ENCODE peak calls at places on chromosomes 7 and 10, in four cellular contexts. Z is right atrium auricular region; I is uterus; K is effector memory CD4-positive, alpha-beta T cell. W is an unnamed sample.

GRCh38 chr10:2897619-2898508 is 169.5 kb upstream of the PFKP start:
- DNase-seq in Z (peak; percentile 47), I (no peak), K (no peak), W (no peak)

GRCh38 chr10:56003555-56003954 is 357.5 kb downstream of the ZWINT start:
- DNase-seq in Z (no peak), I (no peak), K (no peak), W (no peak)

GRCh38 chr7:29265208-29265923 is 70.8 kb downstream of the CHN2 start:
- DNase-seq in Z (no peak), I (no peak), K (no peak), W (no peak)

GRCh38 chr7:93851536-93851935 is 39.0 kb downstream of the TFPI2 start:
- DNase-seq in Z (no peak), I (no peak), K (no peak), W (no peak)

GRCh38 chr7:80060218-80060806 is 74.3 kb upstream of the GNAI1 start:
- DNase-seq in Z (no peak), I (no peak), K (no peak), W (no peak)

GRCh38 chr10:70903262-70903921 is 15.0 kb upstream of the PCBD1 start:
- DNase-seq in Z (no peak), I (peak; percentile 54), K (no peak), W (no peak)

GRCh38 chr7:30032310-30033125 is 4.3 kb downstream of the PLEKHA8 start:
- DNase-seq in Z (no peak), I (no peak), K (no peak), W (no peak)

GRCh38 chr10:75722609-75723008 is 291.2 kb downstream of the LRMDA start:
- DNase-seq in Z (no peak), I (no peak), K (no peak), W (no peak)

GRCh38 chr7:142909921-142910521 is 23.5 kb downstream of the TRPV5 start:
- DNase-seq in Z (no peak), I (no peak), K (no peak), W (no peak)

GRCh38 chr7:107255602-107256001 is 86.8 kb downstream of the HBP1 start:
- DNase-seq in Z (no peak), I (no peak), K (no peak), W (no peak)

GRCh38 chr10:13961096-13961495 is 369.6 kb downstream of the FRMD4A start:
- DNase-seq in Z (no peak), I (no peak), K (no peak), W (no peak)

GRCh38 chr7:70557281-70557680 is 574.7 kb upstream of the GALNT17 start:
- DNase-seq in Z (no peak), I (no peak), K (no peak), W (no peak)

GRCh38 chr10:109958059-109958458 is 34.7 kb upstream of the XPNPEP1 start:
- DNase-seq in Z (no peak), I (no peak), K (no peak), W (no peak)

GRCh38 chr7:134452991-134453473 is 5.9 kb downstream of the AKR1B1 start:
- DNase-seq in Z (peak; percentile 55), I (no peak), K (no peak), W (no peak)

GRCh38 chr7:14962778-14963177 is 60.2 kb upstream of the DGKB start:
- DNase-seq in Z (no peak), I (no peak), K (no peak), W (no peak)

GRCh38 chr10:23693895-23694294 is 255.0 kb downstream of the OTUD1 start:
- DNase-seq in Z (no peak), I (no peak), K (no peak), W (no peak)

GRCh38 chr10:31320598-31321211 is 1.7 kb downstream of the ZEB1 start:
- DNase-seq in Z (peak; percentile 66), I (peak; percentile 64), K (no peak), W (peak; percentile 75)

GRCh38 chr10:114017873-114018272 is 25.8 kb upstream of the ADRB1 start:
- DNase-seq in Z (no peak), I (no peak), K (no peak), W (no peak)

GRCh38 chr10:60964257-60965235 is 20.6 kb upstream of the RHOBTB1 start:
- DNase-seq in Z (peak; percentile 77), I (peak; percentile 83), K (no peak), W (peak; percentile 77)

GRCh38 chr7:2761131-2761624 is 73.2 kb downstream of the AMZ1 start:
- DNase-seq in Z (no peak), I (no peak), K (no peak), W (no peak)

GRCh38 chr7:154913645-154914579 is 89.0 kb downstream of the PAXIP1 start:
- DNase-seq in Z (peak; percentile 85), I (peak; percentile 77), K (peak; percentile 69), W (peak; percentile 81)

GRCh38 chr10:100447648-100448047 is 15.2 kb upstream of the WNT8B start:
- DNase-seq in Z (no peak), I (no peak), K (no peak), W (no peak)

GRCh38 chr10:122021828-122022227 is 32.9 kb downstream of the TACC2 start:
- DNase-seq in Z (no peak), I (no peak), K (no peak), W (no peak)

GRCh38 chr10:100482181-100482833 is 19.5 kb downstream of the WNT8B start:
- DNase-seq in Z (peak; percentile 62), I (peak; percentile 25), K (peak; percentile 26), W (no peak)

GRCh38 chr7:151115121-151115835 is 29.0 kb downstream of the AGAP3 start:
- DNase-seq in Z (no peak), I (no peak), K (no peak), W (no peak)

GRCh38 chr10:68900427-68901105 is 549 bp upstream of the DDX50 start:
- DNase-seq in Z (no peak), I (no peak), K (no peak), W (no peak)

DNA sequence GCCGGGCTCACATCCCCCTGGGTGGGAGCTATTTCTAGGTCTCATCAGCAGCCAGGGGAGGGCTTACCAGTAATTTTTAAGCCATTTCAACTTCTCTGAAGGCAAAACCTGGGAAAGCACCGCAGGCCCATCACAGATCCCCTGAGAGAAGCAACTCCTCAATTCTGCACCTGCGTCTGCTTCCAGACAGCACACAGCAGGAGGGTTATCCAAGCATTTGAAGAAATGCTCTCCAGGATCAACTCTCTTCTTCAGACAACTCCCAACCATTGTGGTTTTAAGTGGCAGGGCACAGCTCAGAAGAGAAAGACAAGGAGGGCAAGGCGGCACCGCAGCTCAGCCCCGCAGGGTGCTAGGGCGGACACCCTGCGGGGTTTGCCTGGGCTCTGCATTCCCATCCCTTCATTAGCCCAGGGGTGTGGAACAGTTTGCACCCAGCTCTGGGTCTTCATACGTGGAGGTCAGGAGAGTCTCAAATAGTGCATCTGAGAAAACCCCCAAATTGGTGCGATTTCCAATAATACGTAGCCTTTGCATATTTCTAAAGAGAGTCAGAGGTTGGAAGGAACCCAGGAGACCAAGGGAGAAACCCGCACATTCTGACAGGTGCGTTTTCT is 618.7 kb downstream of the DNAJB6 start:
- DNase-seq in Z (no peak), I (no peak), K (no peak), W (peak; percentile 47)
- H3K4me3 ChIP-seq in Z (no peak overlapping the region), I (no peak overlapping the region), K (no peak overlapping the region), W (no peak overlapping the region)

DNA sequence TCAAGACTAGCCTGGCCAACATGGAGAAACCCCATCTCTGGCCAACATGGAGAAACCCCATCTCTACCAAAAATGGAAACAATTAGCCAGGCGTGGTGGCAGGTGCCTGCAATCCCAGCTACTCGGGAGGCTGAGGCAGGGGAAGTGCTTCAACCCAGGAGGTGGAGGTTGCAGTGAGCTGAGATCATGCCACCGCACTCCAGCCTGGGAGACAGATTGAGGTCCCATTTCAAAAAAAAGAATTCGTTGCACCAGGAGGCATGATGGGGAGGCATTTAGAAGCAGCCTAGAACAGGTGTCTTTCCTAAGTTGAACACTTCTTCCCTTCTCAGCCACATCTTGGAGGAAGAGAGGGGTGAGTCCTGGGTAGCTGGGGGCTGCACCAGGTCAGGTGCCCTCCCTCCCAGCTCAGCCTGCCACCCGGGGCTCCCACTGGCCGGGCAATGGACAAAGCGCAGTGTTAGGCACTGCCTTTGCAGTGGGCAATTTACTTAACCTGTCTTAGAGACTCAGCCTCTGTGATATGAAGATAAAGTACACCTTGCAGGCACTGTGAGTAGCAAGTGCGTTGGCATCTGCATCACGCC is 726.8 kb downstream of the PARD3 start:
- DNase-seq in Z (peak; percentile 34), I (no peak), K (no peak), W (no peak)
- H3K27ac ChIP-seq in Z (no peak overlapping the region), I (no peak overlapping the region), K (no peak overlapping the region), W (no peak overlapping the region)

GRCh38 chr7:69042138-69042537 is 556.1 kb upstream of the AUTS2 start:
- DNase-seq in Z (no peak), I (no peak), K (no peak), W (no peak)
- H3K4me3 ChIP-seq in Z (no peak overlapping the region), I (no peak overlapping the region), K (no peak overlapping the region), W (no peak overlapping the region)

GRCh38 chr10:118569882-118570252 is 25.6 kb downstream of the PRLHR start:
- DNase-seq in Z (no peak), I (no peak), K (no peak), W (no peak)

GRCh38 chr10:118573512-118573911 is 21.9 kb downstream of the PRLHR start:
- DNase-seq in Z (no peak), I (no peak), K (no peak), W (no peak)

GRCh38 chr10:118569241-118569881 is 26.1 kb downstream of the PRLHR start:
- DNase-seq in Z (peak; percentile 61), I (peak; percentile 26), K (no peak), W (no peak)

GRCh38 chr10:118572286-118573041 is 23.0 kb downstream of the PRLHR start:
- DNase-seq in Z (peak; percentile 58), I (no peak), K (no peak), W (no peak)

GRCh38 chr10:118571123-118571522 is 24.3 kb downstream of the PRLHR start:
- DNase-seq in Z (peak; percentile 69), I (peak; percentile 74), K (no peak), W (no peak)
- H3K27ac ChIP-seq in Z (no peak overlapping the region), I (peak overlapping the region; percentile 78), K (no peak overlapping the region), W (peak overlapping the region; percentile 12)

GRCh38 chr10:88433551-88434186 is 149.4 kb downstream of the RNLS start:
- DNase-seq in Z (no peak), I (no peak), K (no peak), W (no peak)
- H3K4me3 ChIP-seq in Z (no peak overlapping the region), I (no peak overlapping the region), K (no peak overlapping the region), W (no peak overlapping the region)

DNA sequence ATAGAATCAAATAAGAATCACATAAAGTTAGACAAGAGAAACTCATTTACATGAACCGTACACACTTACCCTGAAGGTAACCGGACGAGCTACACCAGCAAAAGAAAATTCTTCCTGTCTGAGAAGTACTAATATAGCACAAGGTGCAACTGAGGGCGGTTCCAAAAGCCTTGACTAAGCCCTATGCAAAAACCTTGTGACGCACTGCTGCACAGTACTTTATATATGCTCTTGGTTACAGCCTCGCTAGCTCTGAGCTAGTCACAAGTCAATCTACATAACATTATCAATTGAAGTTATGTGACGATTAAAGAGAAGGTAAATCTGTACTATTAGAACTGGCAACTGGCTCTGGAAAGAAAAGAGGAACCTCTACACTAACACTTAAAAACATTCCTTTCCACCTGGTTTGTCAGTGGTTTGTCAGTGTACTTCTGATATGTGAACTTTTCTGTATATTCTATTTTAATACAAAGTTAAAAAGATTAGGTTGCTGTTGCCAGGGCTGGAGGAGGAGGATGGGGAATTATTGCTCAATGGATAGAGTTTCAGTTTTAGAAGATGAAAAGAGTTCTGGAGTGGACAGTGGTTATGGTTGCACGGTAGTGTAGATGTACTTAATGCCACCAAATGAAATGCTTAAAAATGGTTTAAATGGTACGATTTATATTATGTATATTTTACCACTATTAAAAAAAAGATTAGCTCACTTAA is 21.6 kb downstream of the NT5C3A start:
- DNase-seq in Z (no peak), I (no peak), K (peak; percentile 40), W (no peak)
- H3K27ac ChIP-seq in Z (peak overlapping the region; percentile 62), I (peak overlapping the region; percentile 45), K (peak overlapping the region; percentile 74), W (no peak overlapping the region)